ENCODE peak calls at places on chromosomes 11 and 22, in eight cellular contexts. D is AG04450, Q is HepG2, N is transverse colon, J is epithelial cell of esophagus, W is neural crest cell, E is NB4, K is foreskin fibroblast. O is an unnamed sample.

GRCh38 chr11:40722179-40722795 is 737.2 kb downstream of the LRRC4C start:
- DNase-seq in D (no peak), Q (peak; percentile 15), N (no peak), J (peak; percentile 52), W (peak; percentile 49), E (peak; percentile 37), K (peak; percentile 1), O (peak; percentile 20)

GRCh38 chr11:124405611-124406010 is 6.8 kb upstream of the OR8B3 start:
- DNase-seq in D (no peak), Q (no peak), N (no peak), J (peak; percentile 45), W (no peak), E (no peak), K (no peak), O (no peak)

GRCh38 chr11:71209656-71210055 is 42.7 kb downstream of the SHANK2 start:
- DNase-seq in D (no peak), Q (no peak), N (no peak), J (no peak), W (no peak), E (no peak), K (no peak), O (no peak)

GRCh38 chr11:47099213-47099917 is 77.3 kb downstream of the ARFGAP2 start:
- DNase-seq in D (no peak), Q (peak; percentile 76), N (no peak), J (no peak), W (no peak), E (no peak), K (peak; percentile 65), O (peak; percentile 49)

GRCh38 chr11:113201055-113201818 is 113.1 kb upstream of the TTC12 start:
- DNase-seq in D (no peak), Q (no peak), N (no peak), J (no peak), W (peak; percentile 10), E (no peak), K (no peak), O (no peak)

GRCh38 chr22:43743131-43743530 is 69.0 kb downstream of the EFCAB6 start:
- DNase-seq in D (no peak), Q (no peak), N (no peak), J (no peak), W (no peak), E (peak; percentile 26), K (no peak), O (no peak)

GRCh38 chr11:9901931-9902330 is 238.1 kb downstream of the SWAP70 start:
- DNase-seq in D (no peak), Q (no peak), N (no peak), J (no peak), W (no peak), E (no peak), K (peak; percentile 52), O (no peak)

GRCh38 chr11:103940542-103940941 is 95.9 kb upstream of the DDI1 start:
- DNase-seq in D (no peak), Q (no peak), N (no peak), J (peak; percentile 75), W (no peak), E (no peak), K (peak; percentile 48), O (no peak)

GRCh38 chr11:110097459-110098012 is 4.3 kb downstream of the ZC3H12C start:
- DNase-seq in D (no peak), Q (no peak), N (no peak), J (peak; percentile 23), W (no peak), E (no peak), K (peak; percentile 30), O (peak; percentile 35)

GRCh38 chr11:35013514-35014191 is 97.2 kb downstream of the PDHX start:
- DNase-seq in D (no peak), Q (no peak), N (no peak), J (no peak), W (no peak), E (no peak), K (no peak), O (peak; percentile 29)

GRCh38 chr11:77088236-77089003 is 14.2 kb upstream of the OMP start:
- DNase-seq in D (no peak), Q (no peak), N (peak; percentile 70), J (peak; percentile 83), W (no peak), E (no peak), K (no peak), O (no peak)

GRCh38 chr11:46017341-46017740 is 94.9 kb downstream of the LARGE2 start:
- DNase-seq in D (no peak), Q (no peak), N (no peak), J (no peak), W (no peak), E (no peak), K (no peak), O (no peak)

GRCh38 chr11:112635338-112635737 is 325.9 kb upstream of the NCAM1 start:
- DNase-seq in D (no peak), Q (no peak), N (no peak), J (no peak), W (no peak), E (no peak), K (no peak), O (no peak)

GRCh38 chr11:127454856-127455255 is 454.3 kb upstream of the KIRREL3 start:
- DNase-seq in D (no peak), Q (no peak), N (no peak), J (no peak), W (no peak), E (peak; percentile 4), K (no peak), O (no peak)

GRCh38 chr11:6259638-6260019 is at the start of gene CCKBR:
- DNase-seq in D (no peak), Q (no peak), N (peak; percentile 23), J (no peak), W (peak; percentile 9), E (no peak), K (no peak), O (no peak)

GRCh38 chr11:92882828-92883611 is 86.4 kb upstream of the MTNR1B start:
- DNase-seq in D (no peak), Q (no peak), N (no peak), J (no peak), W (no peak), E (no peak), K (no peak), O (no peak)

GRCh38 chr11:92885600-92885999 is 83.9 kb upstream of the MTNR1B start:
- DNase-seq in D (no peak), Q (no peak), N (no peak), J (no peak), W (no peak), E (no peak), K (no peak), O (no peak)

GRCh38 chr11:92888701-92889100 is 80.8 kb upstream of the MTNR1B start:
- DNase-seq in D (no peak), Q (no peak), N (no peak), J (peak; percentile 9), W (no peak), E (peak; percentile 40), K (no peak), O (no peak)

GRCh38 chr11:92881940-92882339 is 87.5 kb upstream of the MTNR1B start:
- DNase-seq in D (no peak), Q (no peak), N (no peak), J (no peak), W (no peak), E (no peak), K (no peak), O (no peak)

GRCh38 chr11:92886243-92886905 is 83.1 kb upstream of the MTNR1B start:
- DNase-seq in D (peak; percentile 11), Q (peak; percentile 54), N (peak; percentile 37), J (peak; percentile 77), W (peak; percentile 55), E (peak; percentile 74), K (peak; percentile 27), O (peak; percentile 70)
- TF ChIP-seq CTCF in D (peak; percentile 75), Q (peak; percentile 82), N (peak; percentile 63), J (peak; percentile 77), W (peak; percentile 89), E (peak; percentile 76), K (peak; percentile 50), O (peak; percentile 67)

DNA sequence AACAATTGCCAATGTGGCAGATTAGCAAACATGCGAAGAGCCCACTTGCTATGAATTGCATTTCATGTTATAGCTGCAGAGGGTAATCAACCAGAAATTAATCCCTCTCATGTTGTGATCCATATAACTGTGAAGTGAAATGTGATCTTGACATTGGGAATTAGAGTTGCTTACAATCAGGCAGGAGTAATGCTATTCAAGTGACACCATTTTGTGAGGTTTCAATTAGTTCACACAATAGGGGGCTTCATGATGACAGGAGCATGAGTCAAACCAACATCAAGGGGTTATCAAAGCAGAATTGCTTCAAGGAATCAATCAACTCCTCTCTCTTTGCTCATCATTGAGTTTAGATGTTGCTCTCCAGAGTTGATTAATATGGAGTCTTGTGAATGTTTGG is 1585.2 kb upstream of the TENM4 start:
- DNase-seq in D (no peak), Q (no peak), N (no peak), J (no peak), W (no peak), E (no peak), K (no peak), O (no peak)
- TF ChIP-seq CTCF in D (no peak), Q (no peak), N (no peak), J (no peak), W (no peak), E (no peak), K (no peak), O (no peak)

DNA sequence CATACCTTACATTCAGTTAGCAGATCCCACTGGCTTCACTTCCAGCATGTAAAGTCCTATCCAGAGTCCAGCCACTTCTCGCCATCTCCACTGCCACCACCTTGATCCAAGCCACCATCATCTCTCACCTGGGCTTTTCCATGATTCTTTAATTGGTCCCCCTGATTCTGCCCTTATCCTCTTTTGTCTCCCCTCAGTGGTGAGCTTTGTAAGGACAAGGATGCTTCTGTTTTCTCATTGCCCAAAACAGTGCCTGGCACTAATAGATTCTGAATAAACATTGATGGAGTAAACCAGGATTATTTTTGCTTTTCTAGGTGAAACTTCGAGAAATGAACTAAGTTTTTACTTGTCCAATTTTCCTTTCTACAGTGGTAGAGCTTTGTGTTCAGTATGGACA is 4.4 kb downstream of the POLA2 start:
- DNase-seq in D (no peak), Q (no peak), N (no peak), J (no peak), W (no peak), E (no peak), K (peak; percentile 46), O (peak; percentile 31)
- TF ChIP-seq CTCF in D (peak; percentile 55), Q (peak; percentile 57), N (peak; percentile 36), J (no peak), W (no peak), E (no peak), K (no peak), O (peak; percentile 55)

DNA sequence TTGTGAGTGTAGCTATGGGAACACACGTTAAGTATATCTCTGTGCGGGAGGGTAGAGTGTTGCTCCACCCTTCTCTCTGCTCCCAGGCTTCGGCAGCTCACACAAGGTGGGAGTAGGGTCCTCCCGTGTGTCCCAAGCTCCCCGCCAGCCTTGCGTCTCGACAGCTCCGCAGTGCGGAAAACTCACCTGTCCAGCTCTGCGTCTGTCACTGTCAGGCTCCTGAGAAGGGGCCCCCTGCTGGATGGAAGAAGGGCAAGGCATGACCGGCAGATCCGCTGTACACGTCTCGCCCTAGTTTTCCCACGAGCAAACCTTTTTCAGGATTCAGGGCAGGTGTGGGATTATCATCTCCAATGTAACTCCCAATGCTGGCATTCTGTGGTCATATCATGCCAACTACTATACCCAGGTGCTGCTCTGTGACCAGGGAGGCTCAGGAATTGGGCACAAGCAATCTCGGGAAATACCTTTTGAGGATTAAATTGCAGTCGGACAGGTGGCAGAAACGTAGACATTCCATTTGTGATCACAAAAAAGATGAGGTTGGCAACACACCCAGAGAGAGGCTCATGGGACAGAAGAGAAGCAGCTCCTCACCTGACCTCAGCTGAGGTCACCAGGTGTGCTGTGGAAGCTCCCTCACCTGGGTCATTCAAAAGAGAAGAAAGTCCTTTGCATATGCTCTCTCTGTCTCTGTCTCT is 314.0 kb upstream of the B3GAT1 start:
- DNase-seq in D (no peak), Q (peak; percentile 14), N (peak; percentile 24), J (no peak), W (no peak), E (no peak), K (no peak), O (no peak)
- TF ChIP-seq CTCF in D (no peak), Q (peak; percentile 57), N (peak; percentile 41), J (peak; percentile 30), W (peak; percentile 65), E (no peak), K (no peak), O (no peak)

O was measured in fibroblast of pulmonary artery.